ENCODE peak calls at places on chromosome 6, in six cellular contexts. Q is adrenal gland; G is T-helper 1 cell; S is hepatic stellate cell; Y is activated CD4-positive, alpha-beta T cell treated with anti-CD3 and anti-CD28 coated beads for 48 hours; N is pons. J is an unnamed sample.

GRCh38 chr6:109139109-109139508 is 43.8 kb downstream of the CEP57L1 start:
- DNase-seq in Q (no peak), G (no peak), S (no peak), Y (no peak), N (no peak), J (peak)

GRCh38 chr6:167851349-167851952 is 24.7 kb downstream of the AFDN start:
- DNase-seq in Q (no peak), G (no peak), S (no peak), Y (no peak), N (no peak), J (peak)

GRCh38 chr6:154113392-154113791 is 74.4 kb downstream of the OPRM1 start:
- DNase-seq in Q (no peak), G (no peak), S (no peak), Y (no peak), N (no peak), J (peak)

GRCh38 chr6:148379966-148380653 is 37.5 kb downstream of the SASH1 start:
- DNase-seq in Q (no peak), G (no peak), S (no peak), Y (no peak), N (no peak), J (no peak)

GRCh38 chr6:143539106-143539505 is 27.6 kb upstream of the FUCA2 start:
- DNase-seq in Q (no peak), G (no peak), S (no peak), Y (no peak), N (no peak), J (no peak)

GRCh38 chr6:47161176-47161687 is 119.1 kb upstream of the ADGRF1 start:
- DNase-seq in Q (peak), G (no peak), S (no peak), Y (no peak), N (peak), J (peak)

GRCh38 chr6:15313367-15313766 is 67.5 kb downstream of the JARID2 start:
- DNase-seq in Q (peak), G (no peak), S (no peak), Y (no peak), N (peak), J (no peak)

GRCh38 chr6:72733045-72733444 is 111.2 kb downstream of the KCNQ5 start:
- DNase-seq in Q (no peak), G (no peak), S (no peak), Y (no peak), N (no peak), J (peak)

GRCh38 chr6:152220785-152221184 is 413.3 kb downstream of the ESR1 start:
- DNase-seq in Q (no peak), G (no peak), S (no peak), Y (no peak), N (no peak), J (no peak)

GRCh38 chr6:155085582-155086253 is 90.6 kb downstream of the TIAM2 start:
- DNase-seq in Q (peak), G (no peak), S (no peak), Y (no peak), N (no peak), J (peak)

GRCh38 chr6:107305391-107305790 is 154.0 kb downstream of the PDSS2 start:
- DNase-seq in Q (no peak), G (no peak), S (no peak), Y (no peak), N (no peak), J (peak)

GRCh38 chr6:53302678-53303360 is 45.9 kb downstream of the ELOVL5 start:
- DNase-seq in Q (no peak), G (no peak), S (peak), Y (no peak), N (no peak), J (peak)

GRCh38 chr6:79313254-79313653 is 78.8 kb upstream of the HMGN3 start:
- DNase-seq in Q (no peak), G (no peak), S (no peak), Y (no peak), N (no peak), J (peak)

GRCh38 chr6:110628330-110628729 is 151.9 kb upstream of the SLC22A16 start:
- DNase-seq in Q (no peak), G (no peak), S (peak), Y (no peak), N (no peak), J (peak)

GRCh38 chr6:82084324-82084920 is 163.1 kb downstream of the IBTK start:
- DNase-seq in Q (no peak), G (no peak), S (no peak), Y (no peak), N (peak), J (no peak)

GRCh38 chr6:138371720-138372119 is 6.0 kb upstream of the SMIM28 start:
- DNase-seq in Q (no peak), G (no peak), S (no peak), Y (no peak), N (no peak), J (no peak)

GRCh38 chr6:30556714-30556963 is 350 bp upstream of the GNL1 start:
- DNase-seq in Q (no peak), G (peak), S (no peak), Y (peak), N (no peak), J (peak)

GRCh38 chr6:167493961-167494697 is 169.2 kb downstream of the TTLL2 start:
- DNase-seq in Q (no peak), G (no peak), S (no peak), Y (no peak), N (no peak), J (no peak)

GRCh38 chr6:170205126-170205525 is 85.8 kb downstream of the DLL1 start:
- DNase-seq in Q (no peak), G (no peak), S (no peak), Y (no peak), N (no peak), J (no peak)

GRCh38 chr6:163579111-163579879 is 164.8 kb downstream of the QKI start:
- DNase-seq in Q (no peak), G (no peak), S (no peak), Y (no peak), N (peak), J (no peak)

GRCh38 chr6:141029908-141030307 is 1102.8 kb upstream of the GJE1 start:
- DNase-seq in Q (no peak), G (no peak), S (no peak), Y (no peak), N (no peak), J (peak)

GRCh38 chr6:8182209-8182845 is 80.0 kb upstream of the EEF1E1 start:
- DNase-seq in Q (no peak), G (no peak), S (peak), Y (no peak), N (no peak), J (no peak)

GRCh38 chr6:30480536-30481156 is 8.7 kb upstream of the HLA-E start:
- DNase-seq in Q (no peak), G (peak), S (no peak), Y (peak), N (no peak), J (no peak)

GRCh38 chr6:132714160-132714559 is 305 bp upstream of the VNN1 start:
- DNase-seq in Q (no peak), G (no peak), S (no peak), Y (no peak), N (no peak), J (no peak)

GRCh38 chr6:121780325-121781313 is 345.2 kb downstream of the GJA1 start:
- DNase-seq in Q (peak), G (no peak), S (peak), Y (peak), N (no peak), J (peak)

GRCh38 chr6:39342692-39343460 is 20.4 kb upstream of the KCNK16 start:
- DNase-seq in Q (no peak), G (no peak), S (no peak), Y (no peak), N (peak), J (no peak)

GRCh38 chr6:48378874-48379407 is 267.9 kb upstream of the PTCHD4 start:
- DNase-seq in Q (no peak), G (no peak), S (no peak), Y (no peak), N (no peak), J (no peak)

GRCh38 chr6:41630069-41630468 is 8.2 kb upstream of the MDFI start:
- DNase-seq in Q (no peak), G (no peak), S (no peak), Y (no peak), N (no peak), J (no peak)

GRCh38 chr6:147131728-147132127 is 72.5 kb upstream of the STXBP5 start:
- DNase-seq in Q (no peak), G (no peak), S (no peak), Y (no peak), N (peak), J (no peak)

GRCh38 chr6:130625825-130626500 is 201.2 kb upstream of the SMLR1 start:
- DNase-seq in Q (no peak), G (no peak), S (no peak), Y (peak), N (no peak), J (peak)

GRCh38 chr6:44762496-44762895 is 375.0 kb downstream of the CDC5L start:
- DNase-seq in Q (no peak), G (no peak), S (no peak), Y (no peak), N (no peak), J (no peak)

GRCh38 chr6:11537229-11538048 is at the start of gene TMEM170B:
- DNase-seq in Q (peak), G (peak), S (peak), Y (peak), N (peak), J (peak)

J was measured in epithelial cell of esophagus.